ENCODE peak calls at places on chromosomes 4 and X, in six cellular contexts. F, T, W, U, C and N are unnamed samples.

GRCh38 chr4:168557658-168558057 is 60.8 kb downstream of the PALLD start:
- DNase-seq in U (no peak), W (no peak), T (no peak), F (no peak), C (no peak), N (no peak)

GRCh38 chrX:42804524-42804923 is 26.6 kb upstream of the PPP1R2C start:
- DNase-seq in U (no peak), C (no peak), W (no peak), T (no peak), F (peak; percentile 8), N (no peak)

GRCh38 chrX:46574941-46575381 is 1.4 kb downstream of the CHST7 start:
- DNase-seq in T (peak; percentile 15), C (peak; percentile 53), U (no peak), W (peak; percentile 68), F (peak; percentile 55), N (peak; percentile 29)

GRCh38 chr4:70651864-70652506 is 14.3 kb downstream of the JCHAIN start:
- DNase-seq in U (no peak), F (peak; percentile 30), T (no peak), C (peak; percentile 27), W (no peak), N (no peak)

GRCh38 chrX:110146521-110146920 is 143.6 kb downstream of the TMEM164 start:
- DNase-seq in T (no peak), W (no peak), U (no peak), C (peak; percentile 30), F (peak; percentile 64), N (no peak)

GRCh38 chrX:1487401-1487800 is 34.7 kb upstream of the ASMTL start:
- DNase-seq in W (no peak), U (no peak), C (no peak), T (no peak), F (no peak), N (no peak)

GRCh38 chr4:93444860-93445259 is 383.7 kb upstream of the ATOH1 start:
- DNase-seq in C (no peak), U (no peak), T (no peak), W (no peak), F (no peak), N (no peak)

GRCh38 chrX:136963973-136964372 is 69.8 kb downstream of the GPR101 start:
- DNase-seq in W (no peak), T (no peak), C (no peak), F (no peak), U (no peak), N (no peak)

GRCh38 chr4:7638463-7638862 is 203.7 kb upstream of the PSAPL1 start:
- DNase-seq in T (no peak), W (no peak), U (no peak), F (no peak), C (no peak), N (no peak)

GRCh38 chr4:2791518-2792395 is 1.1 kb upstream of the SH3BP2 start:
- DNase-seq in U (peak; percentile 50), C (no peak), T (peak; percentile 28), F (peak; percentile 1), W (no peak), N (no peak)

GRCh38 chr4:147830987-147831386 is 99.1 kb downstream of the ARHGAP10 start:
- DNase-seq in W (no peak), F (no peak), T (no peak), U (no peak), C (no peak), N (no peak)

GRCh38 chrX:71632923-71633657 is 14.8 kb upstream of the CXCR3 start:
- DNase-seq in W (no peak), T (no peak), C (no peak), F (no peak), U (no peak), N (no peak)

DNA sequence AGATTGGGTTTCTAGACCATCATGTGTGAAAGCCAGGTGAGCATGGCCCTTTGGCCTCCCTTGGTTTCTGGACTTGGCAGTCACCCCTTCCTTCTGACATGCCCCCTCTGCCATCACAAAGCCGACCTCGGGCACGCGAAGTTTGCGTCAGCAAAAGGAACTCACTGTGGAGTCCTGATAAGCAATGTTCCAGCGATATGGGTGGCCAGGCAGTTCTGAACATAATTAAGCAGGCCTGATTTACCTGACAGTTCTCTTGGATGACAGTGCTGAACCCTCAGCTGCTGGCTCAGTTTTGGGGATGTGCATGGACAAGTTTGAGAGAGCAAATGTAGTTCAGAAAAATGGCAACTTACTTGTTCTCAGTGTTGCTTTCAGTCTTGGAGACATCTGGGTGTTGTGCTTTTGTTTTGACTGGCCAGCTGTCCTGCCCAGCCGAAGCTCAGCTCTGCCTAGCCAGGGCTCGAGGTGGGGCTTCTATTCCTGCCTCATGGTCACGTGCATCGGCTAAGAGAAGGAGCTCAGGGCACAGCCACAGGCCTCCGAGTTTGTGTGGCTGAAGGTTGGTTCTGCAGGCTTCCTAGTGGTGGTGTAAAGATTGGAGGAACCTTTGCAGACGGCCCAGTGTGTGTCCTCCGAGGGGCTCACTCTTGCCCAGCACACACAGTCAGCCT is 78.3 kb downstream of the CLDN34 start:
- DNase-seq in W (no peak), F (no peak), T (peak; percentile 39), C (no peak), U (no peak), N (no peak)
- H3K9me3 ChIP-seq in W (no peaks in the 10 kb centered on the region), F (no peaks in the 10 kb centered on the region), T (no peaks in the 10 kb centered on the region), C (no peaks in the 10 kb centered on the region), U (no peaks in the 10 kb centered on the region), N (no peaks in the 10 kb centered on the region)

DNA sequence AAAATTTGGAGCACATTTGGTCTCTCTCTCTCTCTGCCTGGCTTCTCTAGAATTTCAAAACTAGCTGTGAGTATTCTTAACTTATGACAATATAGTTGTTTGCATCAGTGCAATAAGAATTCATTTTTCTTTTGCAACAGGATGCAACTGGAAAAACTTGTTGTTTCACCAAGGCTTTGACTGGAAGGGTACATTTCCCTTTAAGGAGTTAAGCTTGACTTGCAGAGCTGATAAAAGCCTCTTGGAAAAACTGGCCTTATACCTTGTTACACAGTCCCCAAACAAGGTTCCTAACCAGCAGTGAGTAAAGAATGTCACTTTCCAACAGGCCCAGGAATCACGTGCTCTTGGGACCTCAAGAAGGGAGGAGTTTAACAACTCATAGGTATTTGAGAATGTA is 25.9 kb upstream of the ZNF718 start:
- DNase-seq in F (no peak), W (no peak), T (no peak), U (no peak), C (no peak), N (no peak)
- H3K9me3 ChIP-seq in F (peaks cover 38% of the 10 kb centered on the region), W (peaks cover 95% of the 10 kb centered on the region), T (peaks cover 100% of the 10 kb centered on the region), U (peaks cover 84% of the 10 kb centered on the region), C (peaks cover 32% of the 10 kb centered on the region), N (peaks cover 13% of the 10 kb centered on the region)

GRCh38 chr4:184169225-184169867 is 48.3 kb downstream of the ENPP6 start:
- DNase-seq in W (no peak), C (no peak), F (no peak), U (no peak), T (no peak), N (no peak)
- H3K9me3 ChIP-seq in W (no peaks in the 10 kb centered on the region), C (no peaks in the 10 kb centered on the region), F (no peaks in the 10 kb centered on the region), U (no peaks in the 10 kb centered on the region), T (no peaks in the 10 kb centered on the region), N (no peaks in the 10 kb centered on the region)

DNA sequence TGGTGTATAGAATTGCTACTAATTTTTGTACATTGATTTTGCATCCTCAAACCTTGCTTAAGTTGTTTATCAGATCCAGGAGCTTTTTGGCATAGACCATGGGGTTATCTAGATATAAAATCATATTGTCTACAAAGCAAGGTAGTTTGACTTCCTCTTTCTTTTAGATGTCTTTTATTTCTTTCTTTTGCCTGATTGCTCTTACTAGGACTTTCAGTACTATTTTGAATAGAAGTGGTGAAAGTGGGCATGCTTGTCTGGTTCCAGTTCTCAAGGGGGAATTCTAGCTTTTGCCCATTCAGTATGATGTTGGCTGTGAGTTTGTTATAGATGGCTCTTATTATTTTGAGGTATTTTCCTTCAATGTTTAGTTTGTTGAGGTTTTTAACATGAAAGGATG is 187.9 kb upstream of the LCORL start:
- DNase-seq in T (no peak), W (no peak), U (no peak), F (no peak), C (no peak), N (no peak)
- H3K9me3 ChIP-seq in T (peaks cover under 1% of the 10 kb centered on the region), W (no peaks in the 10 kb centered on the region), U (no peaks in the 10 kb centered on the region), F (no peaks in the 10 kb centered on the region), C (no peaks in the 10 kb centered on the region), N (no peaks in the 10 kb centered on the region)

GRCh38 chr4:384311-385010 is 46.8 kb downstream of the ZNF141 start:
- DNase-seq in W (no peak), U (no peak), T (no peak), C (no peak), F (no peak), N (no peak)

GRCh38 chr4:386708-387105 is 49.1 kb downstream of the ZNF141 start:
- DNase-seq in C (no peak), F (no peak), W (no peak), U (no peak), T (no peak), N (no peak)

GRCh38 chr4:385934-386707 is 48.5 kb downstream of the ZNF141 start:
- DNase-seq in T (no peak), U (no peak), C (no peak), F (no peak), W (no peak), N (no peak)
- H3K9me3 ChIP-seq in T (peaks cover 100% of the 10 kb centered on the region), U (peaks cover 95% of the 10 kb centered on the region), C (peaks cover 70% of the 10 kb centered on the region), F (no peaks in the 10 kb centered on the region), W (peaks cover 71% of the 10 kb centered on the region), N (peaks cover 26% of the 10 kb centered on the region)

GRCh38 chr4:141540643-141541042 is 95.7 kb upstream of the IL15 start:
- DNase-seq in W (no peak), U (no peak), T (no peak), F (no peak), C (no peak), N (no peak)

GRCh38 chr4:141530627-141531026 is 105.8 kb upstream of the IL15 start:
- DNase-seq in U (no peak), W (no peak), F (no peak), T (no peak), C (no peak), N (no peak)

GRCh38 chr4:141538001-141538400 is 98.4 kb upstream of the IL15 start:
- DNase-seq in F (no peak), T (no peak), U (no peak), C (no peak), W (no peak), N (no peak)

GRCh38 chr4:141534985-141535384 is 101.4 kb upstream of the IL15 start:
- DNase-seq in F (no peak), W (no peak), C (no peak), U (no peak), T (no peak), N (no peak)
- H3K9me3 ChIP-seq in F (peaks cover 6% of the 10 kb centered on the region), W (no peaks in the 10 kb centered on the region), C (no peaks in the 10 kb centered on the region), U (no peaks in the 10 kb centered on the region), T (peaks cover 43% of the 10 kb centered on the region), N (no peaks in the 10 kb centered on the region)